ENCODE peak calls at places on chromosomes 7 and 10, in six cellular contexts. L is mucosa of descending colon; X is RWPE2; T is CD8-positive, alpha-beta T cell; Z is transverse colon; J is psoas muscle. D is an unnamed sample.

GRCh38 chr7:113197274-113197673 is 78.9 kb upstream of the SMIM30 start:
- DNase-seq in L (no peak), X (no peak), T (no peak), Z (no peak), J (no peak), D (no peak)

GRCh38 chr10:48252354-48252650 is 22.2 kb downstream of the FRMPD2 start:
- DNase-seq in L (no peak), X (no peak), T (no peak), Z (no peak), J (no peak), D (no peak)

GRCh38 chr10:63265646-63266207 is 132.6 kb downstream of the NRBF2 start:
- DNase-seq in L (no peak), X (no peak), T (no peak), Z (no peak), J (no peak), D (no peak)

GRCh38 chr7:105648561-105649401 is 67.5 kb upstream of the EFCAB10 start:
- DNase-seq in L (peak; percentile 27), X (no peak), T (no peak), Z (peak; percentile 25), J (no peak), D (peak; percentile 48)

GRCh38 chr10:96878071-96878470 is 46.0 kb downstream of the LCOR start:
- DNase-seq in L (no peak), X (no peak), T (no peak), Z (no peak), J (no peak), D (no peak)

GRCh38 chr10:127600479-127600878 is 51.4 kb downstream of the NPS start:
- DNase-seq in L (no peak), X (no peak), T (no peak), Z (no peak), J (no peak), D (no peak)

GRCh38 chr7:42831953-42832522 is 79.8 kb downstream of the C7orf25 start:
- DNase-seq in L (no peak), X (no peak), T (no peak), Z (no peak), J (no peak), D (no peak)

GRCh38 chr7:2384354-2385243 is 18.8 kb upstream of the CHST12 start:
- DNase-seq in L (no peak), X (no peak), T (no peak), Z (no peak), J (peak; percentile 10), D (no peak)

GRCh38 chr7:142637240-142637639 is 112.0 kb upstream of the PRSS1 start:
- DNase-seq in L (no peak), X (no peak), T (no peak), Z (no peak), J (no peak), D (no peak)

GRCh38 chr10:13520194-13520593 is 8.6 kb downstream of the BEND7 start:
- DNase-seq in L (no peak), X (no peak), T (no peak), Z (no peak), J (no peak), D (no peak)

GRCh38 chr10:102555781-102556328 is 52.1 kb downstream of the SUFU start:
- DNase-seq in L (no peak), X (no peak), T (no peak), Z (no peak), J (peak; percentile 81), D (peak; percentile 27)

GRCh38 chr7:16098585-16099179 is 322.7 kb downstream of the CRPPA start:
- DNase-seq in L (peak; percentile 7), X (no peak), T (no peak), Z (no peak), J (no peak), D (no peak)

GRCh38 chr7:150948791-150949251 is 29.3 kb downstream of the KCNH2 start:
- DNase-seq in L (no peak), X (peak; percentile 55), T (no peak), Z (no peak), J (peak; percentile 41), D (peak; percentile 61)

GRCh38 chr10:115861864-115862263 is 411.1 kb downstream of the GFRA1 start:
- DNase-seq in L (no peak), X (no peak), T (no peak), Z (no peak), J (no peak), D (no peak)

GRCh38 chr7:129644634-129645230 is 33.2 kb downstream of the NRF1 start:
- DNase-seq in L (no peak), X (no peak), T (no peak), Z (no peak), J (no peak), D (no peak)

GRCh38 chr7:75762350-75762917 is 9.6 kb downstream of the CCL26 start:
- DNase-seq in L (no peak), X (no peak), T (no peak), Z (no peak), J (no peak), D (no peak)

GRCh38 chr7:100053201-100053600 is 3.6 kb downstream of the ZSCAN21 start:
- DNase-seq in L (peak; percentile 64), X (no peak), T (no peak), Z (peak; percentile 46), J (peak; percentile 66), D (no peak)

GRCh38 chr10:96509017-96509641 is 4.6 kb downstream of the TLL2 start:
- DNase-seq in L (no peak), X (no peak), T (no peak), Z (no peak), J (no peak), D (no peak)

GRCh38 chr10:70974351-70974901 is 86.1 kb upstream of the PCBD1 start:
- DNase-seq in L (no peak), X (no peak), T (no peak), Z (no peak), J (no peak), D (no peak)

GRCh38 chr7:14691597-14692203 is 210.9 kb downstream of the DGKB start:
- DNase-seq in L (peak; percentile 71), X (no peak), T (peak; percentile 16), Z (peak; percentile 41), J (peak; percentile 64), D (no peak)

GRCh38 chr10:33326897-33327296 is 7.6 kb downstream of the NRP1 start:
- DNase-seq in L (no peak), X (no peak), T (no peak), Z (no peak), J (no peak), D (no peak)

GRCh38 chr10:6840093-6840763 is 260.2 kb upstream of the PRKCQ start:
- DNase-seq in L (no peak), X (no peak), T (no peak), Z (no peak), J (no peak), D (no peak)

GRCh38 chr10:65571011-65571570 is 1354.7 kb upstream of the LRRTM3 start:
- DNase-seq in L (peak; percentile 19), X (no peak), T (no peak), Z (no peak), J (no peak), D (no peak)

GRCh38 chr10:126017961-126018560 is 121.7 kb downstream of the FANK1 start:
- DNase-seq in L (no peak), X (no peak), T (no peak), Z (no peak), J (no peak), D (no peak)

GRCh38 chr10:19825690-19826089 is 9.5 kb downstream of the PLXDC2 start:
- DNase-seq in L (no peak), X (no peak), T (no peak), Z (no peak), J (no peak), D (no peak)

DNA sequence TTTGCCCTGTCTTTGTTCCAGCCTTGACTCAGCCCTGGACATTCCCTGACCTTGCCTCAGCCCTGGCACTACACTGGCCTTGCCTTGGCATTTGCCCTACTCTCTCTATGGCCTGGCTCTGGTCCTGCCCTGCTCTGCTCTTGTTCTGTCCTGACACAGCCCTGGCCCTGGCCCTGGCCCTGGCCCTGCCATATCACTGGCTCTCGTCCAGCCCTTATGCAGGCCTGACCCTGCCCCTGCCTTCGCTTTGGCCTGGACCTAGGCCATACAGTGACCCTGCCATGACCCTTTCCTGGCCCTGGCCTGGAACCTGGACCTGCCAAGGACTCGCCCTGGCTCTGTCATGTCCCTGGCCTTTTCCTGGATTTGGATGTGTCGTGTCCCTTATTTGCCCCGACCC is 646.0 kb downstream of the ZNF37A start:
- DNase-seq in L (no peak), X (no peak), T (no peak), Z (no peak), J (no peak), D (no peak)
- H3K9me3 ChIP-seq in L (peaks cover 55% of the 10 kb centered on the region), X (no peaks in the 10 kb centered on the region), T (no peaks in the 10 kb centered on the region), Z (no peaks in the 10 kb centered on the region), J (no peaks in the 10 kb centered on the region), D (peaks cover 3% of the 10 kb centered on the region)

GRCh38 chr10:21830037-21830436 is 173.5 kb downstream of the DNAJC1 start:
- DNase-seq in L (no peak), X (no peak), T (no peak), Z (no peak), J (no peak), D (no peak)
- H3K9me3 ChIP-seq in L (peaks cover 68% of the 10 kb centered on the region), X (peaks cover 21% of the 10 kb centered on the region), T (no peaks in the 10 kb centered on the region), Z (peaks cover 46% of the 10 kb centered on the region), J (peaks cover 62% of the 10 kb centered on the region), D (peaks cover 43% of the 10 kb centered on the region)

GRCh38 chr7:254337-255037 is 35.5 kb upstream of the FOXL3 start:
- DNase-seq in L (no peak), X (no peak), T (no peak), Z (no peak), J (peak; percentile 40), D (no peak)

GRCh38 chr7:252216-252965 is 37.6 kb upstream of the FOXL3 start:
- DNase-seq in L (no peak), X (no peak), T (no peak), Z (no peak), J (no peak), D (no peak)

GRCh38 chr7:255038-255435 is 34.9 kb upstream of the FOXL3 start:
- DNase-seq in L (no peak), X (no peak), T (no peak), Z (no peak), J (peak; percentile 28), D (no peak)

GRCh38 chr7:252981-253380 is 37.0 kb upstream of the FOXL3 start:
- DNase-seq in L (no peak), X (no peak), T (no peak), Z (no peak), J (peak; percentile 82), D (no peak)

DNA sequence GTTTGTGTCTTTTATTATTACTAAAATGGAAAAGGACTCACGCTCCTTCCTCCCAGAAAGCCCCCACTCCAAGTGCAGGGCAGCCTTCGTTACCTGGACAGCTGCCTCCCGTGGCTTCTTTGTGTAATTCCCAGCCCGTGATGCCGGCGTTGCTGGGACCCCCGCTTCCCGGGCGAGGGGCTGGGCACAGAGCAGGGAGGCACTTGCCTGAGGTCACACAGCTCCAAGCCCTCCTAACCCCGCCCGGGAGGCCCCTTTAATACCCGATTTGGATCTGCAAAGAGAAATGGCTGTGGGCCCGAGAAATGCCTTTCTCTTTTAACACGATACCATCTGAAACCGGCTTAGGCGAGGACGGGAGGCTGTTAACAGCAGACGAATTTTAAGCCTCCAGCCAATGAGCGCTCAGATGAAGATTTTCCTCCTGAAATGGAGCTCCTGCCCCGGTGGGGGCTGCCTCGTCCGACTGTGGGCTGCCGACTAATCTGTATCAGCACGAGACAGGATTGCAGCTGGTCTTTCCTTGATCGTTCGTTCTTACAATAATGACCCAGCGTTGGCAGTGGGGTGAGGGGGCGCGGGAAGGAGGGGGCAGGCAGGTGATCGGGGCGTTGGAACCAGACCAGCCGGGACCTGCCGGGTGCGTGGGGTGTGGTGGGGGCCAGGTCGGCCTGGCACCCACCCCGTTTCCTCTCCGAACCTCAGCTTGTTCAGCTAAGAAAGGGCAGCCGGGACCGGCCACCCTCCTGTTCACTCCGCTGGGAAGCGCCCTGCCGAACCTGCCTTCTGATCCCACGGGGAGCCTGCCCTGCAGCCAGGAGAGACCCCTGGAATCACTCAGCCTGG is 36.3 kb upstream of the FOXL3 start:
- DNase-seq in L (no peak), X (no peak), T (no peak), Z (no peak), J (peak; percentile 49), D (no peak)
- H3K9me3 ChIP-seq in L (no peaks in the 10 kb centered on the region), X (no peaks in the 10 kb centered on the region), T (no peaks in the 10 kb centered on the region), Z (no peaks in the 10 kb centered on the region), J (no peaks in the 10 kb centered on the region), D (no peaks in the 10 kb centered on the region)

GRCh38 chr10:81847675-81848074 is 27.3 kb upstream of the NRG3 start:
- DNase-seq in L (no peak), X (no peak), T (no peak), Z (no peak), J (no peak), D (no peak)
- H3K9me3 ChIP-seq in L (no peaks in the 10 kb centered on the region), X (no peaks in the 10 kb centered on the region), T (no peaks in the 10 kb centered on the region), Z (no peaks in the 10 kb centered on the region), J (no peaks in the 10 kb centered on the region), D (no peaks in the 10 kb centered on the region)

D was measured in upper lobe of right lung.